ENCODE peak calls at places on chromosomes 6 and 20, in four cellular contexts. X is suprapubic skin, O is adrenal gland, U is upper lobe of left lung. W is an unnamed sample.
A peak's percentile ranks its signal among the peaks of the same experiment; 100 is the strongest.

GRCh38 chr6:16060039-16060438 is 68.8 kb upstream of the MYLIP start:
- DNase-seq in X (no peak), O (no peak), U (no peak), W (no peak)

GRCh38 chr6:7237653-7238190 is 75.3 kb downstream of the SSR1 start:
- DNase-seq in X (no peak), O (no peak), U (no peak), W (no peak)

GRCh38 chr20:4383966-4384365 is 337.7 kb upstream of the PRND start:
- DNase-seq in X (no peak), O (no peak), U (no peak), W (no peak)

GRCh38 chr6:150632785-150633465 is 33.2 kb downstream of the PLEKHG1 start:
- DNase-seq in X (no peak), O (no peak), U (no peak), W (no peak)

GRCh38 chr6:101294051-101294638 is 99.4 kb upstream of the GRIK2 start:
- DNase-seq in X (no peak), O (no peak), U (no peak), W (no peak)

GRCh38 chr6:129469070-129469662 is 240.8 kb downstream of the ARHGAP18 start:
- DNase-seq in X (no peak), O (no peak), U (no peak), W (no peak)

GRCh38 chr20:51969191-51969590 is 166.9 kb upstream of the SALL4 start:
- DNase-seq in X (no peak), O (peak; percentile 43), U (no peak), W (no peak)

GRCh38 chr6:110475255-110475654 is 1.2 kb downstream of the SLC22A16 start:
- DNase-seq in X (no peak), O (no peak), U (no peak), W (peak; percentile 35)

GRCh38 chr6:52307900-52308372 is 23.4 kb upstream of the MCM3 start:
- DNase-seq in X (no peak), O (no peak), U (no peak), W (no peak)

GRCh38 chr6:41413250-41413649 is 77.8 kb downstream of the NCR2 start:
- DNase-seq in X (no peak), O (no peak), U (no peak), W (no peak)
- H3K27me3 ChIP-seq in X (peaks cover 69% of the 10 kb centered on the region), O (peaks cover 23% of the 10 kb centered on the region), U (no peaks in the 10 kb centered on the region), W (peaks cover 41% of the 10 kb centered on the region)

DNA sequence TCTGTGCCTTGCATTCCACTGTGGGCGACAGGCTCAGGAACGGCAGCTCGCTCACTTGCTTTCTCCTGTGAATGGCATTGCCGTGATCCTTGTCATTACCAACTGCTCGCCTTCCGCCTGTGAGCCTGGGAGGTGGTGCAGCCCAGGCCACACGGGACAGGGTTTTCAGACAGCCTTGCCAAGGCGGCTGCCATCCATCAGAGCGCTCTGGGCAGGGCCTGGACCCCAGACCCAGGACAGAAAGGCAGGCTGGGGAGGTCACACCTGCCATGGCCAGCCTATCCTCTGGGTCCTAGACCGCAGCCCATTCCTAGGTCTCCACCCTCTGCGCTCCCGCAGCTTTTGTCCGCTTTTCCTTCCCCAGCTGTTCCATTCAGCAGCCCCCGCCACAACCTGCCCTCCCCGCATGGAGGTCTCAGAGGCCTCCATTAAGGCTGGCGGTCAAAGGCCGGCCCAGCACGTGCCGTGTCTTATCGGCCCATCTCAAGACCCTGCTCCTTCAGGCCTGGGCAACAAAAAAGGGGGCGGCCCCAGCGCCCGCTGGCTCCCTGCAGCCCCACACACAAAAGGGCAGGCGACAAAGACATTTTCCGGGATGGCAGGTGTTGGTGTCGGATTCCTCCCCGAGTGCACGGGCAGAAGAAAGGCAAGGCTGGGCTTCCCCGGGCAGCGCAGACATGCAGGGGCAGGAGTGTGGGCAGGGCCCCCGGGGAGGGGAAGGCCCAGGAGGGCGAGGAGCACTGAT is 28.1 kb downstream of the INSM1 start:
- DNase-seq in X (no peak), O (no peak), U (peak; percentile 67), W (no peak)
- TF ChIP-seq POLR2A in X (no peak), O (no peak), U (no peak), W (no peak)

DNA sequence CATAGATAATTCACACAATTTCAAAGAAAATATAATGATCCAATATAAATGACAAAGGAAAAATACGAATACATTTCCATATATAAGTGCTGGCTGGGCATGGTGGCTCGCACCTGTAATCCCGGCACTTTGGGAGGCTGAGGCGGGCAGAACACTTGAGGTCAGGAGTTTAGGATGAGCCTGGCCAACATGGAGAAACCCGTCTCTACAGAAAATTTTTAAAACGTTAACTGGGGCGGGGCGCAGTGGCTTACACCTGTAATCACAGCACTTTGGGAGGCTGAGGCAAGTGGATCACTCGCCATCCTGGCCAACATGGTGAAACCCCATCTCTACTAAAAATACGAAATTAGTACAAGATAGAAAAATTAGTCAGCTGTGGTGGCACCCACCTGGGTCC is 14.9 kb upstream of the MAPK13 start:
- DNase-seq in X (no peak), O (no peak), U (no peak), W (no peak)
- H3K4me1 ChIP-seq in X (peaks cover 20% of the 10 kb centered on the region), O (no peaks in the 10 kb centered on the region), U (peaks cover 26% of the 10 kb centered on the region), W (no peaks in the 10 kb centered on the region)

DNA sequence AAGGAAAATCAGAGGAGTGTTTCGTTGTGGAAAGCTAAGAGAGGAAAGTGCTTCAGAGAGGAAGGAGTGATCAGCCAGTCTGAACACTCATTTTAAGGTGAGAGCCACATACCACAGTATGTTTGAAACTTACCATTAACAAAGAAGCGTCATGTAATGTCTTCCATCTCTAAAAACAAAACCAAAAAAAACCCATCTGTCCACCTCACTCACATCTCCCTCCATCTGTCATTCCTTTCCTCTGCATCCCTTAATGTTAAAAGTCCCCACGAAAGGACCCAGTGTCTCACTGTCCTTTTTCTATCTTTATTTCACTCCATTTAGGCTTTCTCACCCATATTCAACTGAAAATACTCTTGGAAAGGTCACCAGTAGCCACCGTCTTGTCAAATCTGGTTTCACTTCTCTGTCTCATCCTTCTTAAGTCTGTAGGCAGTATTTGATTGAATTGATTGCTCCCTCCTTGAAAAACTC is 59.4 kb upstream of the GNRH2 start:
- DNase-seq in X (no peak), O (no peak), U (no peak), W (no peak)
- H3K27me3 ChIP-seq in X (no peaks in the 10 kb centered on the region), O (no peaks in the 10 kb centered on the region), U (no peaks in the 10 kb centered on the region), W (no peaks in the 10 kb centered on the region)

GRCh38 chr6:104575536-104575935 is 284.2 kb downstream of the HACE1 start:
- DNase-seq in X (no peak), O (no peak), U (no peak), W (no peak)

GRCh38 chr6:104574135-104574750 is 285.5 kb downstream of the HACE1 start:
- DNase-seq in X (no peak), O (no peak), U (no peak), W (no peak)

GRCh38 chr6:104573372-104573771 is 286.3 kb downstream of the HACE1 start:
- DNase-seq in X (no peak), O (no peak), U (no peak), W (no peak)

DNA sequence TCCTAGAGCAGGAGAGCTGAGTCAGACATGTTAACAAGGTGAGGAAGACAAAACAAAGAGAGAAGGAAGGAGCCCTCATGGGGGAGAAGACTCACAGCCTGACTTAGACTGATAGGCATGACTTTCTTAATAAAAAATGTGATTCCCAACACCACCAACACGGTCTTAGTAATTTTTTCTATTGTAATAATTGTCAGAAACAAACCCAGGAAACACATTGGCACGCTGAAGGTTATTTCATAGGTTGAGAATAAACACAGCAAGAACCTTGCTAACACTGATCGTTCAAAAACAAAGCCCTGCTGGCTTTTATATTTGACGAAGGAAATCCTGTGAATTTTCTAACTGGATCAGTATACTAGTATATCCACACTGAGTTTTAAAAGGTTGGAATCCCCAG is 286.8 kb downstream of the HACE1 start:
- DNase-seq in X (no peak), O (no peak), U (no peak), W (no peak)
- TF ChIP-seq POLR2A in X (no peak), O (no peak), U (no peak), W (no peak)

DNA sequence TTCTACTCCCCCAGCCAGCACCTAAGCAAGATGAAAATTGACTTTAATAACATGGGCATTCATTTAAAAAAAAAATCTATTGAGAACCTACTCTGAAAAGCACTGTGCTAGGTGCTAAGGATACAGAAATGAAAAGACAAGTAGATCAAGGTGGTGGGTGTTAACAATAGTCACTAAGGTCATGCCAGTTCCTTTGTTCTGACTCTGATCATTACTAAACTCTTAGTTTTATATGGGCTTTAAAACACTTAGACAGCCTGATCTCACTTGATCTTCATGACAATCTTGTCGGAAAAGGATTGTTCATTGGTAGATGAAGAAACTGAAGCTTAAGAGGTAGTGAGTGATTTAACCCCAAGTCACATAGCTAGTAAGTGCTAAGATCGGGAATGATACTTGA is 285.7 kb upstream of the PRDM1 start:
- DNase-seq in X (no peak), O (no peak), U (no peak), W (no peak)
- H3K4me1 ChIP-seq in X (peaks cover 35% of the 10 kb centered on the region), O (peaks cover 33% of the 10 kb centered on the region), U (peaks cover 17% of the 10 kb centered on the region), W (peaks cover 5% of the 10 kb centered on the region)

GRCh38 chr20:62474585-62475026 is 1.2 kb downstream of the GATA5 start:
- DNase-seq in X (no peak), O (no peak), U (no peak), W (no peak)
- H3K27me3 ChIP-seq in X (peaks cover 95% of the 10 kb centered on the region), O (peaks cover 7% of the 10 kb centered on the region), U (peaks cover 36% of the 10 kb centered on the region), W (peaks cover 93% of the 10 kb centered on the region)

GRCh38 chr6:82080767-82081166 is 166.8 kb downstream of the IBTK start:
- DNase-seq in X (no peak), O (no peak), U (no peak), W (no peak)
- TF ChIP-seq POLR2A in X (no peak), O (no peak), U (no peak), W (no peak)

DNA sequence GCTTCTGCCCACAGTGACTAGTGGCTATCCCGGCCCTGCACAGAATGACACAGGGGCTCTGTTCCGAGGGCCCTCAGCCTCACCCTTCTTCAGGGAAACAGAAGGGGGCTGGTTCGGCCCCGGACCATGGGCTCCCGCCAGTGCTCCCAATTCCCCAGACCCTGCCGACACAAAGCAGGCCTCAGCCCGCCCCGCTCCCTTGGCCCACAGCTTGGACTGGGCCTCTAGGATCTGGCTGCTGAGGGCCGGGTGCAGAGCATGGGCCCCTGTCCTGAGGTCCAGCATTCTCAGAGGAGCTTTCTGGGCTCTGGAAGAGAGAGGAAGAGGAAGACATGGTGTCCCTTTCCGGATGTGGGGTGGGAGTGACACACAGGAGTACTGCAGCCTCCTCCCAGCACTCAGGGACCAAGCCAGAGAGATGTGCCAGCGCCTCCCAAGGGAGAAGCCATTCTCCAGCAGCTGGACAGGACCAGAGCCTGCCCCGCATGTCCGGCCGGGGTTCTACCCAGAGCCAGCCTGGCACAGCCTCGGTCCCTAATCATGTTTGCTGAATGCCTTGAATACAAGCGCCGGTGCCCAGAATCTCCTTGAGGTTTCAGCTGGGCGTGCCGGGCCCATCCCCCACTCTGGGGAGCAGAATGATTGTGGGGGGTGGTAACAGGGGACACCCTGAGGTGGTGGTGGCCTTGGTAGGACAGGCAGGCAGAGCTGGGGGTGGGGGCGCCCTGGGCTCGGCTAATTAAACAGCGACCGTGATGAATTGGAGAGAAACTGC is 23.9 kb downstream of the C20orf203 start:
- DNase-seq in X (no peak), O (no peak), U (no peak), W (no peak)
- H3K4me1 ChIP-seq in X (no peaks in the 10 kb centered on the region), O (no peaks in the 10 kb centered on the region), U (peaks cover 8% of the 10 kb centered on the region), W (no peaks in the 10 kb centered on the region)